ENCODE peak calls at places on chromosomes 5 and 9, in seven cellular contexts. X, R, G, O, P, C and V are unnamed samples.

GRCh38 chr5:110977927-110978326 is 93.6 kb upstream of the TSLP start:
- DNase-seq in X (no peak), R (no peak), G (no peak), O (no peak), P (no peak), C (no peak), V (no peak)

GRCh38 chr9:115382865-115383264 is 264.9 kb upstream of the TNC start:
- DNase-seq in X (no peak), R (no peak), G (no peak), O (no peak), P (no peak), C (no peak), V (no peak)

GRCh38 chr5:99320461-99320860 is 391.7 kb upstream of the CHD1 start:
- DNase-seq in X (peak; percentile 27), R (peak; percentile 51), G (no peak), O (no peak), P (no peak), C (no peak), V (no peak)

GRCh38 chr9:126880226-126880946 is 19.9 kb downstream of the ZBTB34 start:
- DNase-seq in X (no peak), R (no peak), G (peak; percentile 37), O (no peak), P (no peak), C (no peak), V (no peak)

GRCh38 chr5:32027093-32027716 is 146.9 kb downstream of the GOLPH3 start:
- DNase-seq in X (no peak), R (no peak), G (no peak), O (no peak), P (no peak), C (no peak), V (peak; percentile 70)

GRCh38 chr9:79944991-79945390 is 373.2 kb downstream of the TLE4 start:
- DNase-seq in X (no peak), R (no peak), G (no peak), O (no peak), P (no peak), C (no peak), V (no peak)

GRCh38 chr5:93755716-93756115 is 14.3 kb upstream of the POU5F2 start:
- DNase-seq in X (no peak), R (no peak), G (no peak), O (no peak), P (no peak), C (no peak), V (no peak)

GRCh38 chr5:177552839-177553455 is 1.4 kb downstream of the FAM193B start:
- DNase-seq in X (no peak), R (peak; percentile 48), G (no peak), O (no peak), P (no peak), C (no peak), V (no peak)

GRCh38 chr9:22124263-22125011 is 115.3 kb upstream of the CDKN2B start:
- DNase-seq in X (no peak), R (no peak), G (no peak), O (no peak), P (no peak), C (no peak), V (no peak)

DNA sequence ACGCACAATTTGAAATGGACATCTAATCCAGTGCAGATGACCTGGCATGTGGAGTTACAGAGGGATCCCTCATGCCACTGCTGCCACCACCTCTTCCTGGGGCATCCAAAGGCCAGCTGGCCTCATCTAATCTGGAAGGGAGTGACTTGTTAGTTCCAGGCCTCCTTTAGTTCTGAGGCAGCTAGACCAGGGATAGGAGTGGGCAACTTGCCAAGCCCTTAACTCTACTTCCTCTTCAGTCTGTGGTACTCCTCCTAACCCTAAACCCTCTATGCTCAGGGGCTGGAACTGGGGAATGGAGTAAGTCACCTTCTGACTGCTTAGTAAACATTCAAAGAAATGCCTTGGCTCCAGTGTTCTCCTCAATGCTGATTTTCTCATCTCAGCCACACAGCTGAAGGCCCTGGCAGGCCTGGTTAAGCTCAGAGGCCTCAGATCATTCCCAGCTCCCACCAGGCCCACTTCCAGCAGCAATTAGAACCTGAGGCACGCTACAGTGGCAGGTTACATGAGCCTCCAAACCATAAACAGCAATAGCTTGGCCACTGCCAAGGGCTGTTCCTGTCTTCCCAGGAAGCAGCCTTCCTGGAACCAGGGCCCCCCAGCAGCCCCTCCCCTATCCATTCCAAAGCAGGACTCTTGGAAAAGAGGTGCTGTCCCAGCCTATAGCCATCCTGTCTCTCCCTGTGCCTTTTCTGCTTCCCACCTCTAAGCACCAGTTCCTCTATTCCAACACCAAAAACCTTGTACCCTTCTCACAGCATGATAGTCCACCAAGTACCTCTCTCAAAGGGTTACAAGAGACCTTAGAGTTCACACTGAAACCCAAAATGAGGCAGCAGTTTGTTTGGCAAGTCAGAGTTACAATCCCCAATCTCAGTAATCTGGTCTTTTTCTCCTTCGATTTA is 2.0 kb downstream of the EIF4EBP3 start:
- DNase-seq in X (no peak), R (no peak), G (no peak), O (peak; percentile 11), P (no peak), C (peak; percentile 28), V (no peak)
- H3K27ac ChIP-seq in X (no peak overlapping the region), R (no peak overlapping the region), G (peak overlapping the region; percentile 97), O (no peak overlapping the region), P (peak overlapping the region; percentile 24), C (peak overlapping the region; percentile 66), V (peak overlapping the region; percentile 90)

DNA sequence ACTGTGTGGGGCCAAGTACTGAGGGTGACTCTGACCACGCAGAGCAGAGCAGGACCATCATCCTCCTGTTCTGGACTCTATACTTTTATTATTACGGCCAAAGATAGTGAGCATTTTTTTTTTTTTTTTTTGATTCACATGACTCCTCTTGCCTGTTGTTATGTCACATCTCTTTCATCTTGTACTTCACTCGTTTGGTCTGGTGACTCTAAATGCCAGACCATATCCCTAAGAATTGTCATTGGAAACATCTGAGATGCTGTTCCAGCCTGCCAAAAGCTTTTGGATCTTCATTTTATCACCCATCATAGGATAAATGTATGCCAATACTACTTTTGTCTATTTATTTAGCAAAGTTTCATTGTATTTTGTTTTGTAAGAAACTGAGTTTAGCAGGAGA is 168.2 kb upstream of the RAI14 start:
- DNase-seq in X (no peak), R (no peak), G (no peak), O (no peak), P (no peak), C (no peak), V (no peak)
- H3K27ac ChIP-seq in X (no peak overlapping the region), R (no peak overlapping the region), G (peak overlapping the region; percentile 69), O (peak overlapping the region; percentile 80), P (no peak overlapping the region), C (no peak overlapping the region), V (no peak overlapping the region)

GRCh38 chr9:3646226-3646625 is 120.4 kb upstream of the RFX3 start:
- DNase-seq in X (no peak), R (no peak), G (no peak), O (no peak), P (no peak), C (no peak), V (no peak)
- H3K27ac ChIP-seq in X (no peak overlapping the region), R (no peak overlapping the region), G (no peak overlapping the region), O (no peak overlapping the region), P (no peak overlapping the region), C (no peak overlapping the region), V (no peak overlapping the region)

GRCh38 chr9:87567566-87567965 is 69.9 kb downstream of the DAPK1 start:
- DNase-seq in X (no peak), R (peak; percentile 15), G (no peak), O (no peak), P (no peak), C (no peak), V (no peak)

GRCh38 chr9:87569008-87569908 is 71.6 kb downstream of the DAPK1 start:
- DNase-seq in X (no peak), R (peak; percentile 18), G (no peak), O (peak; percentile 15), P (no peak), C (peak; percentile 76), V (no peak)

GRCh38 chr9:87572719-87573118 is 75.1 kb downstream of the DAPK1 start:
- DNase-seq in X (no peak), R (no peak), G (no peak), O (no peak), P (no peak), C (no peak), V (no peak)

GRCh38 chr9:87567988-87568800 is 70.5 kb downstream of the DAPK1 start:
- DNase-seq in X (no peak), R (no peak), G (no peak), O (no peak), P (no peak), C (no peak), V (peak; percentile 18)

GRCh38 chr9:87570000-87570834 is 72.5 kb downstream of the DAPK1 start:
- DNase-seq in X (no peak), R (no peak), G (no peak), O (no peak), P (no peak), C (no peak), V (no peak)
- H3K27ac ChIP-seq in X (no peak overlapping the region), R (no peak overlapping the region), G (peak overlapping the region; percentile 32), O (no peak overlapping the region), P (no peak overlapping the region), C (no peak overlapping the region), V (peak overlapping the region; percentile 62)

GRCh38 chr5:128077526-128077925 is 6.0 kb upstream of the SLC12A2 start:
- DNase-seq in X (no peak), R (no peak), G (no peak), O (no peak), P (no peak), C (no peak), V (no peak)
- H3K27ac ChIP-seq in X (no peak overlapping the region), R (no peak overlapping the region), G (no peak overlapping the region), O (no peak overlapping the region), P (no peak overlapping the region), C (no peak overlapping the region), V (no peak overlapping the region)

DNA sequence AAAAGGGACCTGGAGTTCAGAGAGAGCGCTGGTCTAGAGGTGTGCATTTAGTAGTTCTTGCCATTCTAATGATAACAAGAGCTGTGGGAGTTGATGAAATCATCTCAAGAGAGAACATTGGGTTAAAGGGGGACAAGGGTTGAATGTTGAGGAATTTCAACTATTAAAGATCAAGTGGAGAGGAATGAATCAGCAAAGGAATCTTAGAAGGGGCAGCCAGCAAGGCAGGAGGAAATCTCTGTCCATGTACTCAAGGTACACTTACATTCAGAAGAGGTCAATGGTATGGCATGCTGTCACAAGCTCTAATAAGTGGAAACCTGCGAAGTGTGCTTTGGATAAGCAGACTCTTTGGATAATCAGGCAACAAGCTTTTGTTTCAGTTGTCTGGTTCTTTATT is 320.4 kb upstream of the CD180 start:
- DNase-seq in X (no peak), R (no peak), G (no peak), O (peak; percentile 63), P (no peak), C (peak; percentile 22), V (no peak)
- H3K27ac ChIP-seq in X (no peak overlapping the region), R (no peak overlapping the region), G (no peak overlapping the region), O (peak overlapping the region; percentile 8), P (no peak overlapping the region), C (no peak overlapping the region), V (no peak overlapping the region)

DNA sequence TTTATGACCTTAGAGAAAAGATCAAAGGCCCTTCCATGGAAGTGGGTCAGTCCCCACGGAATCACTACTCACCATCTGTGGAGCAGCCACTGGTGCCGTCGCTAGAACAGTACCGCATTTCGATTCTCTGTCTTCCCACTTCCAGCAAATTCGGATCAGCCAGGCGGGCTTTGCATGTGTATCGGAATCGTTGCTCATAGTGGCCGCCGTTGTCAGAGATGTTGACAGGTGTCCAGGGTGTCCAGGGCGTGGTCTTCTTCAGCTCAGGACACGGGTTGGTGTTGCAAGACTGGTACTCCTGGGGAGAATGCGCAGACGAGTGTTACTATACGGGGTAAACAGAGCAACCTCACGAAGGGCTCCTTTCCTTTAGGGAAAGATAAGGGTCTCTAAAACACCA is 479.5 kb downstream of the SEMA5A start:
- DNase-seq in X (no peak), R (no peak), G (no peak), O (no peak), P (no peak), C (no peak), V (no peak)
- H3K27ac ChIP-seq in X (no peak overlapping the region), R (no peak overlapping the region), G (no peak overlapping the region), O (no peak overlapping the region), P (no peak overlapping the region), C (no peak overlapping the region), V (no peak overlapping the region)

GRCh38 chr5:149466457-149466972 is 84.7 kb downstream of the CSNK1A1 start:
- DNase-seq in X (no peak), R (no peak), G (no peak), O (peak; percentile 90), P (no peak), C (no peak), V (peak; percentile 57)
- H3K27ac ChIP-seq in X (no peak overlapping the region), R (no peak overlapping the region), G (no peak overlapping the region), O (peak overlapping the region; percentile 24), P (no peak overlapping the region), C (no peak overlapping the region), V (no peak overlapping the region)